ENCODE peak calls at places on chromosomes 12 and 14, in four cellular contexts. U, Z, K and D are unnamed samples.

GRCh38 chr14:60650382-60650961 is 1.2 kb upstream of the SIX1 start:
- DNase-seq in U (no peak), Z (no peak), K (no peak), D (no peak)

GRCh38 chr12:111766608-111767361 is at the start of gene ALDH2:
- DNase-seq in U (peak; percentile 80), Z (no peak), K (no peak), D (no peak)

GRCh38 chr12:70227911-70228310 is 15.3 kb upstream of the CNOT2 start:
- DNase-seq in U (no peak), Z (no peak), K (no peak), D (no peak)

GRCh38 chr12:123602651-123603195 is 824 bp downstream of the DDX55 start:
- DNase-seq in U (peak; percentile 11), Z (no peak), K (no peak), D (no peak)

GRCh38 chr12:12726543-12727093 is 9.4 kb downstream of the CDKN1B start:
- DNase-seq in U (peak; percentile 85), Z (no peak), K (peak; percentile 67), D (no peak)

GRCh38 chr14:74478996-74479635 is 14.0 kb downstream of the NPC2 start:
- DNase-seq in U (peak; percentile 82), Z (no peak), K (peak; percentile 19), D (no peak)

GRCh38 chr14:22656945-22657711 is 13.0 kb upstream of the OR6J1 start:
- DNase-seq in U (peak; percentile 42), Z (no peak), K (no peak), D (no peak)

GRCh38 chr14:90091393-90091792 is 29.6 kb downstream of the KCNK13 start:
- DNase-seq in U (peak; percentile 64), Z (no peak), K (peak; percentile 10), D (no peak)

GRCh38 chr12:32488132-32488531 is 88.8 kb downstream of the FGD4 start:
- DNase-seq in U (no peak), Z (no peak), K (no peak), D (no peak)

GRCh38 chr12:10395390-10395998 is 5.7 kb upstream of the KLRK1 start:
- DNase-seq in U (peak; percentile 23), Z (no peak), K (peak; percentile 97), D (peak; percentile 81)

GRCh38 chr12:123621101-123621500 is 12.4 kb downstream of the EIF2B1 start:
- DNase-seq in U (no peak), Z (no peak), K (no peak), D (no peak)